ENCODE peak calls at places on chromosomes 4 and X, in six cellular contexts. E is HCT116, I is K562, N is GM12891, K is GM23338, Z is suprapubic skin. O is an unnamed sample.

GRCh38 chr4:74789518-74789917 is 4.8 kb downstream of the BTC start:
- DNase-seq in K (no peak), I (no peak), N (no peak), E (no peak), Z (no peak), O (no peak)

GRCh38 chr4:169985881-169986280 is 40.3 kb downstream of the MFAP3L start:
- DNase-seq in I (no peak), E (no peak), Z (no peak), K (no peak), N (no peak), O (no peak)

GRCh38 chr4:168825975-168826374 is 184.1 kb downstream of the CBR4 start:
- DNase-seq in K (no peak), E (no peak), I (no peak), N (no peak), Z (no peak), O (no peak)

GRCh38 chr4:26034849-26035248 is 120.8 kb downstream of the SMIM20 start:
- DNase-seq in E (no peak), I (no peak), N (no peak), Z (no peak), K (no peak), O (no peak)

GRCh38 chr4:141021397-141022194 is 111.7 kb downstream of the RNF150 start:
- DNase-seq in Z (no peak), E (no peak), N (no peak), K (no peak), I (no peak), O (no peak)

GRCh38 chr4:10743357-10743756 is 58.8 kb upstream of the CLNK start:
- DNase-seq in N (no peak), E (no peak), K (no peak), I (no peak), Z (no peak), O (no peak)

GRCh38 chrX:153764786-153765137 is 713 bp downstream of the PLXNB3 start:
- DNase-seq in K (no peak), I (no peak), N (no peak), Z (no peak), E (no peak), O (no peak)

GRCh38 chr4:7661846-7662506 is 227.2 kb upstream of the PSAPL1 start:
- DNase-seq in E (no peak), Z (no peak), K (no peak), N (no peak), I (no peak), O (no peak)

GRCh38 chr4:102036619-102037376 is 246.3 kb downstream of the BANK1 start:
- DNase-seq in N (no peak), E (no peak), I (no peak), K (no peak), Z (no peak), O (no peak)

GRCh38 chr4:189092596-189092995 is 848.1 kb upstream of the FRG1 start:
- DNase-seq in I (no peak), Z (no peak), E (no peak), N (no peak), K (peak; percentile 26), O (no peak)

GRCh38 chr4:15232725-15233597 is 194.9 kb upstream of the C1QTNF7 start:
- DNase-seq in I (no peak), E (no peak), K (no peak), Z (no peak), N (no peak), O (no peak)

GRCh38 chr4:162343967-162344366 is 180.2 kb upstream of the FSTL5 start:
- DNase-seq in N (no peak), K (no peak), I (no peak), Z (no peak), E (no peak), O (no peak)

DNA sequence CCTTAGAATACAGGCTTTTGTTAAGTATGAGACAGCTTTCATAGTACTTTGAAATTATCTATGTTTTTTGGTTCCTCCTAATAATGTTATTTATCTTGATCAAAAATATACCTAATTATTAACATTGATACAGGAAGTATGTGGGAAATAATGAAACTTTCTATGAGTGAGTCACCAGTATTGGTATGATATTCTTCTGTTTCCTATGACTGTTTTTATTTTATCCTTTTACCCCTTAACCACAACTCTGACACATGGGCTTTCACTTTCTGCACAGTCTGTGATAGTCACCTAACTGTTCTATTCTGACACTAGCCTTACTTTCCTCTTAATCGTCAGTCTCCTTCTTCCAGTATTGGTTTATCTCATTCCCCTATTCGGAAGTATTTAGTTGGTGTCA is 4.7 kb downstream of the THAP9 start:
- DNase-seq in I (no peak), Z (no peak), N (peak; percentile 26), K (no peak), E (no peak), O (no peak)
- TF ChIP-seq POLR2AphosphoS5 in I (no peak), Z (no peak), N (no peak), K (no peak), E (no peak), O (no peak)

DNA sequence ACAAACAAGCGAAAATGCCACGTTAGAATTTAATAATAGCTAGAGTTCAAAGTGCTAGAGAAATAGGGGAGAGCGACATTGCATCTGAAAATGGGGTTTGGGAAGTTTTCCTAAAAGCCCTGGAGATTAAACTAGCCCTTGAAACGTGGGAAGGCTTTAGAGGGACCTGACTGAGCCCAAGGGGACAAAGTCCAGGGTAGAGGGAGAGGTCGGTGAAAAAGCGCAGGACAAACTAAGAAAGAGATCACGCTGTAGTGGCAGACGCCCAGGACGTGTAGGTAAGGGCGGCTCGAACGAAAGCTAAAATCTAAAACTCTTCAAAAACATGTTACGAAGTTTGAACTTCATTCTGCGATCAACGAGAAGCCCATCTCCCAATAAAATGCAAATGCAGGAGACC is 1.1 kb upstream of the ATP11C start:
- DNase-seq in N (no peak), K (no peak), E (no peak), Z (no peak), I (no peak), O (peak; percentile 31)
- TF ChIP-seq POLR2AphosphoS5 in N (no peak), K (no peak), E (no peak), Z (no peak), I (no peak), O (no peak)

GRCh38 chr4:153249199-153250154 is 45.2 kb downstream of the TRIM2 start:
- DNase-seq in Z (peak; percentile 85), I (peak; percentile 84), N (peak; percentile 90), E (peak; percentile 29), K (peak; percentile 96), O (peak; percentile 83)
- TF ChIP-seq POLR2AphosphoS5 in Z (no peak), I (no peak), N (no peak), E (peak; percentile 35), K (peak; percentile 59), O (peak; percentile 21)

GRCh38 chr4:78565971-78566372 is 14.4 kb downstream of the ANXA3 start:
- DNase-seq in Z (no peak), N (no peak), K (peak; percentile 57), I (no peak), E (peak; percentile 92), O (no peak)
- TF ChIP-seq POLR2AphosphoS5 in Z (no peak), N (no peak), K (no peak), I (no peak), E (peak; percentile 70), O (no peak)